ENCODE peak calls at places on chromosomes 12 and 14, in nine cellular contexts. One of them, this sample, is unnamed.

GRCh38 chr12:9111525-9111924 is 4.2 kb downstream of the A2M start:
- DNase-seq in neural crest cell: no peak
- DNase-seq in omental fat pad: no peak
- DNase-seq in GM13976: no peak
- DNase-seq in activated CD8-positive, alpha-beta T cell treated with anti-CD3 and anti-CD28 coated beads for 36 hours: no peak
- DNase-seq in AG10803: no peak
- DNase-seq in spleen: no peak
- DNase-seq in fibroblast of pulmonary artery: no peak
- DNase-seq in WTC11: no peak
- DNase-seq in this sample: no peak

GRCh38 chr14:93736378-93737014 is 51.8 kb downstream of the PRIMA1 start:
- DNase-seq in neural crest cell: no peak
- DNase-seq in omental fat pad: no peak
- DNase-seq in GM13976: peak; percentile 59
- DNase-seq in activated CD8-positive, alpha-beta T cell treated with anti-CD3 and anti-CD28 coated beads for 36 hours: peak; percentile 7
- DNase-seq in AG10803: no peak
- DNase-seq in spleen: no peak
- DNase-seq in fibroblast of pulmonary artery: no peak
- DNase-seq in WTC11: peak; percentile 58
- DNase-seq in this sample: no peak

GRCh38 chr14:93105362-93105761 is 10.4 kb downstream of the ITPK1 start:
- DNase-seq in neural crest cell: no peak
- DNase-seq in omental fat pad: no peak
- DNase-seq in GM13976: no peak
- DNase-seq in activated CD8-positive, alpha-beta T cell treated with anti-CD3 and anti-CD28 coated beads for 36 hours: no peak
- DNase-seq in AG10803: peak; percentile 82
- DNase-seq in spleen: peak; percentile 85
- DNase-seq in fibroblast of pulmonary artery: peak; percentile 73
- DNase-seq in WTC11: no peak
- DNase-seq in this sample: no peak

GRCh38 chr12:12883369-12884001 is 7.9 kb upstream of the GPRC5A start:
- DNase-seq in neural crest cell: no peak
- DNase-seq in omental fat pad: no peak
- DNase-seq in GM13976: no peak
- DNase-seq in activated CD8-positive, alpha-beta T cell treated with anti-CD3 and anti-CD28 coated beads for 36 hours: no peak
- DNase-seq in AG10803: no peak
- DNase-seq in spleen: no peak
- DNase-seq in fibroblast of pulmonary artery: peak; percentile 84
- DNase-seq in WTC11: no peak
- DNase-seq in this sample: no peak

GRCh38 chr12:51245476-51246253 is 7.0 kb downstream of the DAZAP2 start:
- DNase-seq in neural crest cell: no peak
- DNase-seq in omental fat pad: no peak
- DNase-seq in GM13976: no peak
- DNase-seq in activated CD8-positive, alpha-beta T cell treated with anti-CD3 and anti-CD28 coated beads for 36 hours: no peak
- DNase-seq in AG10803: no peak
- DNase-seq in spleen: no peak
- DNase-seq in fibroblast of pulmonary artery: no peak
- DNase-seq in WTC11: no peak
- DNase-seq in this sample: no peak

GRCh38 chr14:58631720-58632119 is 6.0 kb upstream of the DACT1 start:
- DNase-seq in neural crest cell: no peak
- DNase-seq in omental fat pad: no peak
- DNase-seq in GM13976: no peak
- DNase-seq in activated CD8-positive, alpha-beta T cell treated with anti-CD3 and anti-CD28 coated beads for 36 hours: no peak
- DNase-seq in AG10803: no peak
- DNase-seq in spleen: no peak
- DNase-seq in fibroblast of pulmonary artery: no peak
- DNase-seq in WTC11: no peak
- DNase-seq in this sample: no peak

GRCh38 chr12:118136559-118137003 is 657 bp downstream of the PEBP1 start:
- DNase-seq in neural crest cell: peak; percentile 16
- DNase-seq in omental fat pad: peak; percentile 42
- DNase-seq in GM13976: peak; percentile 74
- DNase-seq in activated CD8-positive, alpha-beta T cell treated with anti-CD3 and anti-CD28 coated beads for 36 hours: peak; percentile 71
- DNase-seq in AG10803: peak; percentile 45
- DNase-seq in spleen: peak; percentile 87
- DNase-seq in fibroblast of pulmonary artery: peak; percentile 44
- DNase-seq in WTC11: peak; percentile 34
- DNase-seq in this sample: peak; percentile 69

GRCh38 chr12:124709722-124710656 is 142.6 kb upstream of the NCOR2 start:
- DNase-seq in neural crest cell: no peak
- DNase-seq in omental fat pad: no peak
- DNase-seq in GM13976: no peak
- DNase-seq in activated CD8-positive, alpha-beta T cell treated with anti-CD3 and anti-CD28 coated beads for 36 hours: no peak
- DNase-seq in AG10803: peak; percentile 94
- DNase-seq in spleen: no peak
- DNase-seq in fibroblast of pulmonary artery: peak; percentile 56
- DNase-seq in WTC11: no peak
- DNase-seq in this sample: no peak

GRCh38 chr12:102955926-102956737 is 1.3 kb upstream of the ASCL1 start:
- DNase-seq in neural crest cell: no peak
- DNase-seq in omental fat pad: no peak
- DNase-seq in GM13976: no peak
- DNase-seq in activated CD8-positive, alpha-beta T cell treated with anti-CD3 and anti-CD28 coated beads for 36 hours: no peak
- DNase-seq in AG10803: no peak
- DNase-seq in spleen: no peak
- DNase-seq in fibroblast of pulmonary artery: no peak
- DNase-seq in WTC11: peak; percentile 38
- DNase-seq in this sample: peak; percentile 9

GRCh38 chr12:128513831-128514230 is 246.9 kb downstream of the TMEM132C start:
- DNase-seq in neural crest cell: no peak
- DNase-seq in omental fat pad: no peak
- DNase-seq in GM13976: no peak
- DNase-seq in activated CD8-positive, alpha-beta T cell treated with anti-CD3 and anti-CD28 coated beads for 36 hours: no peak
- DNase-seq in AG10803: no peak
- DNase-seq in spleen: no peak
- DNase-seq in fibroblast of pulmonary artery: no peak
- DNase-seq in WTC11: no peak
- DNase-seq in this sample: no peak

GRCh38 chr12:9745191-9745590 is 12.3 kb upstream of the CLECL1 start:
- DNase-seq in neural crest cell: no peak
- DNase-seq in omental fat pad: no peak
- DNase-seq in GM13976: no peak
- DNase-seq in activated CD8-positive, alpha-beta T cell treated with anti-CD3 and anti-CD28 coated beads for 36 hours: no peak
- DNase-seq in AG10803: peak; percentile 4
- DNase-seq in spleen: no peak
- DNase-seq in fibroblast of pulmonary artery: no peak
- DNase-seq in WTC11: no peak
- DNase-seq in this sample: no peak

GRCh38 chr14:104171029-104171697 is 32.8 kb downstream of the KIF26A start:
- DNase-seq in neural crest cell: no peak
- DNase-seq in omental fat pad: no peak
- DNase-seq in GM13976: no peak
- DNase-seq in activated CD8-positive, alpha-beta T cell treated with anti-CD3 and anti-CD28 coated beads for 36 hours: no peak
- DNase-seq in AG10803: no peak
- DNase-seq in spleen: no peak
- DNase-seq in fibroblast of pulmonary artery: no peak
- DNase-seq in WTC11: peak; percentile 79
- DNase-seq in this sample: no peak
- TF ChIP-seq CTCF in neural crest cell: no peak
- TF ChIP-seq CTCF in omental fat pad: no peak
- TF ChIP-seq CTCF in GM13976: no peak
- TF ChIP-seq CTCF in activated CD8-positive, alpha-beta T cell treated with anti-CD3 and anti-CD28 coated beads for 36 hours: no peak
- TF ChIP-seq CTCF in AG10803: no peak
- TF ChIP-seq CTCF in spleen: no peak
- TF ChIP-seq CTCF in fibroblast of pulmonary artery: no peak
- TF ChIP-seq CTCF in WTC11: no peak
- TF ChIP-seq CTCF in this sample: no peak

GRCh38 chr12:57103856-57104255 is 7.3 kb downstream of the STAT6 start:
- DNase-seq in neural crest cell: no peak
- DNase-seq in omental fat pad: no peak
- DNase-seq in GM13976: no peak
- DNase-seq in activated CD8-positive, alpha-beta T cell treated with anti-CD3 and anti-CD28 coated beads for 36 hours: no peak
- DNase-seq in AG10803: no peak
- DNase-seq in spleen: no peak
- DNase-seq in fibroblast of pulmonary artery: no peak
- DNase-seq in WTC11: no peak
- DNase-seq in this sample: no peak

GRCh38 chr12:57104292-57104910 is 6.8 kb downstream of the STAT6 start:
- DNase-seq in neural crest cell: no peak
- DNase-seq in omental fat pad: no peak
- DNase-seq in GM13976: peak; percentile 26
- DNase-seq in activated CD8-positive, alpha-beta T cell treated with anti-CD3 and anti-CD28 coated beads for 36 hours: no peak
- DNase-seq in AG10803: no peak
- DNase-seq in spleen: no peak
- DNase-seq in fibroblast of pulmonary artery: no peak
- DNase-seq in WTC11: no peak
- DNase-seq in this sample: peak; percentile 9

GRCh38 chr12:57099062-57099714 is 10.3 kb downstream of the NAB2 start:
- DNase-seq in neural crest cell: no peak
- DNase-seq in omental fat pad: no peak
- DNase-seq in GM13976: peak; percentile 6
- DNase-seq in activated CD8-positive, alpha-beta T cell treated with anti-CD3 and anti-CD28 coated beads for 36 hours: no peak
- DNase-seq in AG10803: no peak
- DNase-seq in spleen: no peak
- DNase-seq in fibroblast of pulmonary artery: no peak
- DNase-seq in WTC11: no peak
- DNase-seq in this sample: no peak

GRCh38 chr12:57099766-57100165 is 10.9 kb downstream of the NAB2 start:
- DNase-seq in neural crest cell: no peak
- DNase-seq in omental fat pad: no peak
- DNase-seq in GM13976: no peak
- DNase-seq in activated CD8-positive, alpha-beta T cell treated with anti-CD3 and anti-CD28 coated beads for 36 hours: no peak
- DNase-seq in AG10803: no peak
- DNase-seq in spleen: no peak
- DNase-seq in fibroblast of pulmonary artery: no peak
- DNase-seq in WTC11: no peak
- DNase-seq in this sample: no peak

DNA sequence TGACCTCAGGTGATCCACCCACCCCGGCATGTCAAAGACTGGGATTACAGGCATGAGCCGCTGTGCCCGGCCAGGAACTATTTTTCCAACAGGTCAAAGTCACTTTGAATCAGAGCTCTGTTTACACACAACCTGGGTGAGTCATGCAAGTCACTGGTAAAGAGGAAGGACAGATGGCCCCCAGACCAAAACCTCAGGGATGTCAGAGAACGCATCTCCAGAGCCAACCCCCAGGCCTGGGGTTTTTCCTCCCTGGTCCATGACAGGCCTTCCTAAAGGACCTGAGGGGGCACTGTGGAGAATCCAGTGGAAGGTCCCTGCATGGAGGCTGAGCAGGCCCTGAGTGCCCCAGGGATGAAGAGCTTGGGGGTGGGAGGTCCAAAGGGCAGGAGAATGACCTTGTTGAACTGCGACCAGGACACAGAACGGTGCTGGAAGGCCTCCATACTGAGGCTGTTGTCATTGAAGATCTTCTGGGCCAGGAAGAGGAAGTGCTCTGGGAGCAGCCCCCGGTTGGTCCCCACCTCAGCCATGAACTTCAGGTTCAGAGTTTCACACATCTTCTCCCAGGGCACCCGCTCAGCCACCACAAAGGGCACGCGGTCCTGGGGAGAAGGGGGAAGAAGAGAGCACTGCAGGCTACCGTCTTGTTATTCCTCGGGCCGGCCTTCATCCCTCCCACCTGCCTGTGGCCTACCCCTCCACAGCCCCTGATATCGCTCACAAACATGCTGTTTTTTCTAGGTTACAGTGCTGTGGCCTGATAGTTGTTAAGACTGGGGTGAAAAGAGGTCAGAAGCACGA is 9.1 kb downstream of the STAT6 start:
- DNase-seq in neural crest cell: no peak
- DNase-seq in omental fat pad: no peak
- DNase-seq in GM13976: peak; percentile 18
- DNase-seq in activated CD8-positive, alpha-beta T cell treated with anti-CD3 and anti-CD28 coated beads for 36 hours: no peak
- DNase-seq in AG10803: no peak
- DNase-seq in spleen: no peak
- DNase-seq in fibroblast of pulmonary artery: no peak
- DNase-seq in WTC11: no peak
- DNase-seq in this sample: peak; percentile 4
- TF ChIP-seq CTCF in neural crest cell: no peak
- TF ChIP-seq CTCF in omental fat pad: no peak
- TF ChIP-seq CTCF in GM13976: no peak
- TF ChIP-seq CTCF in activated CD8-positive, alpha-beta T cell treated with anti-CD3 and anti-CD28 coated beads for 36 hours: no peak
- TF ChIP-seq CTCF in AG10803: no peak
- TF ChIP-seq CTCF in spleen: no peak
- TF ChIP-seq CTCF in fibroblast of pulmonary artery: no peak
- TF ChIP-seq CTCF in WTC11: no peak
- TF ChIP-seq CTCF in this sample: no peak

GRCh38 chr14:52951730-52952481 is 1.1 kb upstream of the FERMT2 start:
- DNase-seq in neural crest cell: no peak
- DNase-seq in omental fat pad: no peak
- DNase-seq in GM13976: peak; percentile 38
- DNase-seq in activated CD8-positive, alpha-beta T cell treated with anti-CD3 and anti-CD28 coated beads for 36 hours: peak; percentile 2
- DNase-seq in AG10803: peak; percentile 81
- DNase-seq in spleen: no peak
- DNase-seq in fibroblast of pulmonary artery: peak; percentile 87
- DNase-seq in WTC11: peak; percentile 51
- DNase-seq in this sample: peak; percentile 31
- TF ChIP-seq CTCF in neural crest cell: peak; percentile 52
- TF ChIP-seq CTCF in omental fat pad: no peak
- TF ChIP-seq CTCF in GM13976: peak; percentile 10
- TF ChIP-seq CTCF in activated CD8-positive, alpha-beta T cell treated with anti-CD3 and anti-CD28 coated beads for 36 hours: no peak
- TF ChIP-seq CTCF in AG10803: peak; percentile 78
- TF ChIP-seq CTCF in spleen: peak; percentile 43
- TF ChIP-seq CTCF in fibroblast of pulmonary artery: peak; percentile 68
- TF ChIP-seq CTCF in WTC11: no peak
- TF ChIP-seq CTCF in this sample: no peak

GRCh38 chr14:103604620-103605019 is 24.4 kb upstream of the KLC1 start:
- DNase-seq in neural crest cell: no peak
- DNase-seq in omental fat pad: no peak
- DNase-seq in GM13976: no peak
- DNase-seq in activated CD8-positive, alpha-beta T cell treated with anti-CD3 and anti-CD28 coated beads for 36 hours: no peak
- DNase-seq in AG10803: no peak
- DNase-seq in spleen: no peak
- DNase-seq in fibroblast of pulmonary artery: no peak
- DNase-seq in WTC11: no peak
- DNase-seq in this sample: no peak

GRCh38 chr14:103611215-103611614 is 17.8 kb upstream of the KLC1 start:
- DNase-seq in neural crest cell: no peak
- DNase-seq in omental fat pad: no peak
- DNase-seq in GM13976: no peak
- DNase-seq in activated CD8-positive, alpha-beta T cell treated with anti-CD3 and anti-CD28 coated beads for 36 hours: no peak
- DNase-seq in AG10803: no peak
- DNase-seq in spleen: no peak
- DNase-seq in fibroblast of pulmonary artery: no peak
- DNase-seq in WTC11: no peak
- DNase-seq in this sample: no peak

GRCh38 chr14:103607822-103608221 is 21.2 kb upstream of the KLC1 start:
- DNase-seq in neural crest cell: no peak
- DNase-seq in omental fat pad: no peak
- DNase-seq in GM13976: peak; percentile 23
- DNase-seq in activated CD8-positive, alpha-beta T cell treated with anti-CD3 and anti-CD28 coated beads for 36 hours: no peak
- DNase-seq in AG10803: no peak
- DNase-seq in spleen: no peak
- DNase-seq in fibroblast of pulmonary artery: no peak
- DNase-seq in WTC11: no peak
- DNase-seq in this sample: no peak

DNA sequence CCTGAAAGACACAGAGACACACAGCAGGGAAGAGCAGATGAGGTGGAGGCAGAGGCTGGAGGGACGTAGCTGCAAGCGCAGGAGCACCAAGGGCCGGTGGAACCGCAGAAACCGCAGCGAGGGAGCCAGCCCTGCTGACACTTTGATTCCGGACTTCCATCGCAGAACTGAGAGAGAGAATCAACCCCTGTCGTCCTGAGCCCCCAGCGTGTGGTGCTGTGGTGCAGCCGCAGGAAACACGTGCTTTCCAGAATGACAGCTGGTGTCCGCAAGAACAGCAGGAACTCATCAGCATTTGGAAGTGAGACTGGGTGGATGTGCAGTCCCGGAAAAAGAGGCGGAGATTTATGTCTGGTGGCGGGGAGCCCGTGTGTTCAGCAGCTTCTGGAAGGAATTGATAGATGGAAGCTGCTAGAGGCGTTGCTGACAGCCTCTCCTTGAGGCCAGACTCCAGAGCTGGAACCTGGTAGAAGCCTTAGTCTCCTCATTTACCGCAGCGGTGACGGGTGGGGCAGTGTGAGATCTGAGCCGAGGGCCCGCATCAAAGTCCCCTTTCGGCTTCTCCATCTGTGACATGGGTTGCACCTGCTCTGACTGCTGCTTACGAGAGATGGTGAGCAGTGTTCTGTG is 21.9 kb upstream of the KLC1 start:
- DNase-seq in neural crest cell: peak; percentile 29
- DNase-seq in omental fat pad: no peak
- DNase-seq in GM13976: peak; percentile 71
- DNase-seq in activated CD8-positive, alpha-beta T cell treated with anti-CD3 and anti-CD28 coated beads for 36 hours: peak; percentile 75
- DNase-seq in AG10803: peak; percentile 95
- DNase-seq in spleen: peak; percentile 85
- DNase-seq in fibroblast of pulmonary artery: peak; percentile 90
- DNase-seq in WTC11: peak; percentile 47
- DNase-seq in this sample: peak; percentile 64
- TF ChIP-seq CTCF in neural crest cell: no peak
- TF ChIP-seq CTCF in omental fat pad: no peak
- TF ChIP-seq CTCF in GM13976: peak; percentile 10
- TF ChIP-seq CTCF in activated CD8-positive, alpha-beta T cell treated with anti-CD3 and anti-CD28 coated beads for 36 hours: peak; percentile 3
- TF ChIP-seq CTCF in AG10803: peak; percentile 55
- TF ChIP-seq CTCF in spleen: peak; percentile 37
- TF ChIP-seq CTCF in fibroblast of pulmonary artery: peak; percentile 21
- TF ChIP-seq CTCF in WTC11: no peak
- TF ChIP-seq CTCF in this sample: no peak

This sample was measured in GM10248.